ENCODE peak calls at places on chromosomes 7 and 10, in six cellular contexts. X, D, O, C, E and U are unnamed samples.

GRCh38 chr10:3045471-3046209 is 21.7 kb upstream of the PFKP start:
- DNase-seq in E (peak), X (peak), O (peak), C (no peak), D (no peak), U (peak)

GRCh38 chr10:87585565-87586514 is 73.8 kb upstream of the PAPSS2 start:
- DNase-seq in X (peak), D (peak), E (peak), O (no peak), C (no peak), U (peak)

GRCh38 chr10:88120599-88121333 is 257.3 kb downstream of the PTEN start:
- DNase-seq in C (no peak), D (no peak), E (no peak), O (no peak), X (no peak), U (no peak)

GRCh38 chr10:102644066-102644645 is at the start of gene TRIM8:
- DNase-seq in X (peak), C (no peak), D (no peak), O (no peak), E (no peak), U (peak)

GRCh38 chr10:63421591-63421990 is 44.2 kb downstream of the JMJD1C start:
- DNase-seq in E (no peak), C (no peak), O (no peak), D (no peak), X (no peak), U (no peak)

GRCh38 chr10:119104653-119105024 is 726 bp downstream of the DENND10 start:
- DNase-seq in D (no peak), X (peak), C (no peak), E (no peak), O (no peak), U (no peak)

GRCh38 chr10:52314007-52314821 is at the start of gene DKK1:
- DNase-seq in O (peak), C (no peak), E (peak), X (peak), D (peak), U (peak)

GRCh38 chr7:106609416-106609815 is 51.5 kb downstream of the CCDC71L start:
- DNase-seq in X (peak), D (no peak), O (peak), C (no peak), E (peak), U (peak)

GRCh38 chr7:17535776-17536175 is 237.3 kb downstream of the AHR start:
- DNase-seq in D (no peak), E (peak), X (peak), O (no peak), C (no peak), U (peak)

GRCh38 chr10:104304927-104305326 is 33.3 kb downstream of the ITPRIP start:
- DNase-seq in C (no peak), O (no peak), X (no peak), E (no peak), D (no peak), U (no peak)

GRCh38 chr10:74924251-74924954 is 98.0 kb downstream of the KAT6B start:
- DNase-seq in D (peak), X (peak), C (no peak), O (peak), E (peak), U (peak)

GRCh38 chr10:103442031-103442461 is 10.1 kb downstream of the CALHM2 start:
- DNase-seq in O (peak), C (no peak), X (peak), D (no peak), E (peak), U (peak)